ENCODE peak calls at places on chromosomes 7 and 10, in ten cellular contexts. D is H1; W is esophagus muscularis mucosa; K is activated T-cell treated with anti-CD3 and anti-CD28 coated beads for 48 hours; A is uterus; Y is CD4-positive, alpha-beta T cell; T is GM20000; H is sigmoid colon; G is H9; M is ELR. S is an unnamed sample.
A peak's percentile ranks its signal among the peaks of the same experiment; 100 is the strongest.

GRCh38 chr7:139696547-139696946 is 81.3 kb downstream of the HIPK2 start:
- DNase-seq in D (no peak), W (no peak), K (no peak), A (no peak), Y (no peak), T (peak; percentile 69), H (no peak), G (no peak), M (no peak), S (no peak)

GRCh38 chr7:74033372-74034311 is 5.7 kb downstream of the ELN start:
- DNase-seq in D (no peak), W (no peak), K (no peak), A (peak; percentile 82), Y (no peak), T (no peak), H (peak; percentile 92), G (no peak), M (no peak), S (peak; percentile 49)

GRCh38 chr7:122412886-122413285 is 108.3 kb upstream of the FEZF1 start:
- DNase-seq in D (no peak), W (no peak), K (no peak), A (peak; percentile 32), Y (no peak), T (no peak), H (peak; percentile 61), G (no peak), M (no peak), S (peak; percentile 69)

GRCh38 chr10:50988792-50989191 is 85.5 kb upstream of the PRKG1 start:
- DNase-seq in D (no peak), W (no peak), K (no peak), A (no peak), Y (no peak), T (peak; percentile 33), H (no peak), G (no peak), M (peak; percentile 39), S (peak; percentile 63)

GRCh38 chr7:23277359-23277989 is 21.7 kb upstream of the MALSU1 start:
- DNase-seq in D (peak; percentile 15), W (no peak), K (no peak), A (no peak), Y (peak; percentile 15), T (peak; percentile 69), H (no peak), G (peak; percentile 48), M (peak; percentile 81), S (peak; percentile 78)

GRCh38 chr7:139734395-139734794 is 43.4 kb downstream of the HIPK2 start:
- DNase-seq in D (no peak), W (no peak), K (no peak), A (no peak), Y (no peak), T (no peak), H (no peak), G (no peak), M (peak; percentile 80), S (peak; percentile 99)

GRCh38 chr7:120609136-120609753 is 248.7 kb downstream of the TSPAN12 start:
- DNase-seq in D (no peak), W (no peak), K (no peak), A (no peak), Y (no peak), T (no peak), H (no peak), G (no peak), M (no peak), S (no peak)

GRCh38 chr10:61465807-61466425 is 12.7 kb upstream of the TMEM26 start:
- DNase-seq in D (peak; percentile 10), W (no peak), K (no peak), A (no peak), Y (no peak), T (no peak), H (no peak), G (peak; percentile 39), M (peak; percentile 21), S (peak; percentile 24)

GRCh38 chr7:44385384-44386138 is 60.2 kb upstream of the CAMK2B start:
- DNase-seq in D (no peak), W (peak; percentile 82), K (no peak), A (no peak), Y (no peak), T (no peak), H (no peak), G (peak; percentile 10), M (no peak), S (peak; percentile 85)

GRCh38 chr10:118163227-118163626 is 116.5 kb upstream of the RAB11FIP2 start:
- DNase-seq in D (no peak), W (no peak), K (no peak), A (no peak), Y (no peak), T (no peak), H (no peak), G (no peak), M (peak; percentile 8), S (no peak)

GRCh38 chr7:100128602-100128963 is 1.8 kb downstream of the MBLAC1 start:
- DNase-seq in D (no peak), W (no peak), K (no peak), A (no peak), Y (no peak), T (no peak), H (no peak), G (no peak), M (no peak), S (no peak)

GRCh38 chr7:157150825-157151412 is 12.2 kb downstream of the UBE3C start:
- DNase-seq in D (no peak), W (no peak), K (no peak), A (no peak), Y (no peak), T (no peak), H (no peak), G (peak; percentile 53), M (no peak), S (peak; percentile 65)

S was measured in mesenchymal stem cell.